ENCODE peak calls at places on chromosomes 5 and 9, in seven cellular contexts. E, J, S, H, D, G and B are unnamed samples.

GRCh38 chr5:16807475-16807874 is 128.6 kb downstream of the MYO10 start:
- DNase-seq in J (no peak), D (no peak), E (no peak), S (no peak), H (no peak), G (no peak), B (peak)

GRCh38 chr9:131867611-131868192 is 127.8 kb upstream of the RAPGEF1 start:
- DNase-seq in H (no peak), E (no peak), G (no peak), S (no peak), D (no peak), J (no peak), B (no peak)

GRCh38 chr5:83632874-83633273 is 87.8 kb downstream of the HAPLN1 start:
- DNase-seq in D (no peak), E (no peak), H (peak), S (no peak), G (peak), J (no peak), B (peak)

GRCh38 chr5:68074633-68075032 is 140.9 kb upstream of the PIK3R1 start:
- DNase-seq in D (no peak), H (no peak), J (no peak), E (no peak), G (no peak), S (no peak), B (no peak)

GRCh38 chr5:68134033-68134668 is 81.4 kb upstream of the PIK3R1 start:
- DNase-seq in S (no peak), H (no peak), E (peak), D (no peak), J (no peak), G (no peak), B (no peak)

GRCh38 chr9:134150557-134151214 is 13.7 kb downstream of the RNU6ATAC start:
- DNase-seq in H (no peak), S (no peak), G (no peak), E (no peak), D (no peak), J (no peak), B (no peak)

GRCh38 chr5:168552146-168552545 is 23.0 kb downstream of the FBLL1 start:
- DNase-seq in H (no peak), S (no peak), G (peak), J (no peak), E (no peak), D (no peak), B (peak)

GRCh38 chr5:177479774-177480173 is 6.3 kb upstream of the DBN1 start:
- DNase-seq in G (peak), S (no peak), E (no peak), D (no peak), H (no peak), J (no peak), B (peak)

GRCh38 chr5:141779642-141780041 is 97.6 kb upstream of the ARAP3 start:
- DNase-seq in J (no peak), G (no peak), H (no peak), D (no peak), S (no peak), E (peak), B (no peak)

GRCh38 chr5:144487761-144488160 is 317.1 kb downstream of the KCTD16 start:
- DNase-seq in E (peak), H (no peak), G (no peak), J (no peak), S (no peak), D (no peak), B (no peak)

GRCh38 chr9:134519403-134520070 is 122.1 kb upstream of the COL5A1 start:
- DNase-seq in H (no peak), E (no peak), S (peak), J (no peak), G (no peak), D (no peak), B (no peak)

GRCh38 chr9:91451431-91452270 is 28.0 kb upstream of the NFIL3 start:
- DNase-seq in G (no peak), E (no peak), H (no peak), S (no peak), D (no peak), J (no peak), B (peak)

GRCh38 chr5:116032094-116032517 is at the start of gene ARL14EPL:
- DNase-seq in D (no peak), H (peak), G (peak), E (no peak), S (no peak), J (no peak), B (peak)

GRCh38 chr5:81995407-81995806 is 23.6 kb downstream of the ATG10 start:
- DNase-seq in J (no peak), S (no peak), D (no peak), G (no peak), E (no peak), H (no peak), B (no peak)

GRCh38 chr5:56516936-56517521 is 283.9 kb upstream of the ANKRD55 start:
- DNase-seq in E (no peak), D (no peak), J (no peak), G (peak), S (no peak), H (peak), B (peak)

GRCh38 chr5:65796269-65796668 is 74.3 kb downstream of the NLN start:
- DNase-seq in D (no peak), J (no peak), G (no peak), S (no peak), E (no peak), H (no peak), B (peak)

GRCh38 chr9:9961934-9962333 is 650.9 kb downstream of the PTPRD start:
- DNase-seq in S (no peak), G (no peak), E (no peak), H (no peak), J (no peak), D (no peak), B (no peak)

GRCh38 chr9:6829027-6829426 is 71.3 kb downstream of the KDM4C start:
- DNase-seq in D (no peak), S (no peak), J (no peak), G (no peak), H (no peak), E (no peak), B (peak)

GRCh38 chr5:42640835-42641234 is 115.8 kb upstream of the CCDC152 start:
- DNase-seq in E (no peak), J (no peak), G (no peak), S (no peak), D (no peak), H (no peak), B (no peak)

GRCh38 chr5:122077451-122078115 is 476 bp downstream of the LOX start:
- DNase-seq in S (peak), E (peak), G (peak), D (no peak), J (peak), H (peak), B (peak)

GRCh38 chr5:160938532-160938931 is 86.5 kb upstream of the ATP10B start:
- DNase-seq in J (no peak), E (no peak), G (peak), H (peak), D (no peak), S (no peak), B (peak)

GRCh38 chr9:126611188-126611587 is 2.5 kb upstream of the LMX1B start:
- DNase-seq in G (no peak), H (no peak), S (no peak), D (no peak), E (peak), J (no peak), B (no peak)

GRCh38 chr9:136029556-136029955 is 65.5 kb downstream of the NACC2 start:
- DNase-seq in S (no peak), J (no peak), E (no peak), G (no peak), H (no peak), D (no peak), B (no peak)

GRCh38 chr5:34802834-34803563 is 36.0 kb upstream of the TTC23L start:
- DNase-seq in S (no peak), G (peak), D (no peak), H (no peak), J (no peak), E (no peak), B (no peak)

GRCh38 chr9:87711857-87712800 is 13.8 kb upstream of the CTSL start:
- DNase-seq in E (no peak), S (no peak), J (no peak), G (peak), D (no peak), H (peak), B (peak)